ENCODE peak calls at places on chromosome 19, in seven cellular contexts. One of them, this sample, is unnamed.
A peak's percentile ranks its signal among the peaks of the same experiment; 100 is the strongest.

GRCh38 chr19:33470686-33471085 is 50.9 kb downstream of the PEPD start:
- DNase-seq in gastrocnemius medialis: no peak
- DNase-seq in Peyer's patch: no peak
- DNase-seq in heart right ventricle: no peak
- DNase-seq in ovary: peak; percentile 13
- DNase-seq in spleen: peak; percentile 12
- DNase-seq in PC-9: no peak
- DNase-seq in this sample: peak; percentile 26

GRCh38 chr19:12166596-12166995 is 3.7 kb downstream of the ZNF136 start:
- DNase-seq in heart right ventricle: no peak
- DNase-seq in ovary: no peak
- DNase-seq in gastrocnemius medialis: no peak
- DNase-seq in Peyer's patch: no peak
- DNase-seq in spleen: no peak
- DNase-seq in PC-9: no peak
- DNase-seq in this sample: no peak

GRCh38 chr19:19110410-19111137 is 27.7 kb downstream of the TMEM161A start:
- DNase-seq in heart right ventricle: no peak
- DNase-seq in ovary: peak; percentile 66
- DNase-seq in gastrocnemius medialis: no peak
- DNase-seq in Peyer's patch: no peak
- DNase-seq in spleen: no peak
- DNase-seq in PC-9: no peak
- DNase-seq in this sample: no peak

GRCh38 chr19:55585658-55586339 is 5.2 kb upstream of the ZNF579 start:
- DNase-seq in gastrocnemius medialis: no peak
- DNase-seq in PC-9: peak; percentile 93
- DNase-seq in Peyer's patch: peak; percentile 83
- DNase-seq in ovary: peak; percentile 92
- DNase-seq in heart right ventricle: peak; percentile 87
- DNase-seq in spleen: peak; percentile 89
- DNase-seq in this sample: peak; percentile 70

GRCh38 chr19:52115526-52116053 is 20.0 kb upstream of the ZNF841 start:
- DNase-seq in Peyer's patch: no peak
- DNase-seq in gastrocnemius medialis: no peak
- DNase-seq in PC-9: no peak
- DNase-seq in heart right ventricle: no peak
- DNase-seq in spleen: no peak
- DNase-seq in ovary: no peak
- DNase-seq in this sample: no peak

GRCh38 chr19:2207991-2208860 is 27.9 kb downstream of the PLEKHJ1 start:
- DNase-seq in gastrocnemius medialis: no peak
- DNase-seq in PC-9: no peak
- DNase-seq in heart right ventricle: peak; percentile 68
- DNase-seq in spleen: peak; percentile 87
- DNase-seq in ovary: no peak
- DNase-seq in Peyer's patch: peak; percentile 82
- DNase-seq in this sample: peak; percentile 32

GRCh38 chr19:51664997-51665396 is 18.4 kb upstream of the SIGLEC14 start:
- DNase-seq in Peyer's patch: no peak
- DNase-seq in heart right ventricle: no peak
- DNase-seq in spleen: no peak
- DNase-seq in gastrocnemius medialis: no peak
- DNase-seq in PC-9: no peak
- DNase-seq in ovary: no peak
- DNase-seq in this sample: no peak

GRCh38 chr19:12769689-12770088 is 5.7 kb downstream of the HOOK2 start:
- DNase-seq in ovary: no peak
- DNase-seq in Peyer's patch: peak; percentile 80
- DNase-seq in heart right ventricle: no peak
- DNase-seq in gastrocnemius medialis: no peak
- DNase-seq in spleen: no peak
- DNase-seq in PC-9: no peak
- DNase-seq in this sample: no peak

GRCh38 chr19:35404879-35405622 is 34.2 kb downstream of the GPR42 start:
- DNase-seq in ovary: peak; percentile 41
- DNase-seq in spleen: no peak
- DNase-seq in gastrocnemius medialis: no peak
- DNase-seq in heart right ventricle: no peak
- DNase-seq in Peyer's patch: peak; percentile 63
- DNase-seq in PC-9: peak; percentile 41
- DNase-seq in this sample: peak; percentile 73

GRCh38 chr19:43519436-43520088 is 7.4 kb downstream of the ETHE1 start:
- DNase-seq in PC-9: peak; percentile 86
- DNase-seq in Peyer's patch: peak; percentile 93
- DNase-seq in gastrocnemius medialis: peak; percentile 36
- DNase-seq in spleen: peak; percentile 92
- DNase-seq in heart right ventricle: peak; percentile 78
- DNase-seq in ovary: peak; percentile 84
- DNase-seq in this sample: peak; percentile 89

GRCh38 chr19:18900700-18901502 is 4.9 kb upstream of the CERS1 start:
- DNase-seq in PC-9: no peak
- DNase-seq in Peyer's patch: no peak
- DNase-seq in heart right ventricle: no peak
- DNase-seq in ovary: no peak
- DNase-seq in gastrocnemius medialis: no peak
- DNase-seq in spleen: no peak
- DNase-seq in this sample: no peak

GRCh38 chr19:12794936-12795335 is 3.6 kb downstream of the JUNB start:
- DNase-seq in PC-9: no peak
- DNase-seq in Peyer's patch: no peak
- DNase-seq in ovary: no peak
- DNase-seq in spleen: peak; percentile 72
- DNase-seq in heart right ventricle: no peak
- DNase-seq in gastrocnemius medialis: no peak
- DNase-seq in this sample: no peak

GRCh38 chr19:13425151-13425550 is 81.1 kb downstream of the CACNA1A start:
- DNase-seq in gastrocnemius medialis: no peak
- DNase-seq in Peyer's patch: peak; percentile 48
- DNase-seq in PC-9: no peak
- DNase-seq in spleen: no peak
- DNase-seq in ovary: no peak
- DNase-seq in heart right ventricle: no peak
- DNase-seq in this sample: peak; percentile 38

GRCh38 chr19:48417436-48417835 is 24.0 kb downstream of the GRIN2D start:
- DNase-seq in PC-9: no peak
- DNase-seq in Peyer's patch: no peak
- DNase-seq in heart right ventricle: no peak
- DNase-seq in spleen: no peak
- DNase-seq in gastrocnemius medialis: no peak
- DNase-seq in ovary: no peak
- DNase-seq in this sample: no peak

GRCh38 chr19:48419158-48419920 is 25.9 kb downstream of the GRIN2D start:
- DNase-seq in gastrocnemius medialis: peak; percentile 15
- DNase-seq in PC-9: peak; percentile 30
- DNase-seq in Peyer's patch: peak; percentile 88
- DNase-seq in heart right ventricle: no peak
- DNase-seq in ovary: no peak
- DNase-seq in spleen: peak; percentile 87
- DNase-seq in this sample: peak; percentile 63

GRCh38 chr19:48415869-48416268 is 22.4 kb downstream of the GRIN2D start:
- DNase-seq in spleen: no peak
- DNase-seq in Peyer's patch: no peak
- DNase-seq in PC-9: no peak
- DNase-seq in gastrocnemius medialis: no peak
- DNase-seq in heart right ventricle: no peak
- DNase-seq in ovary: no peak
- DNase-seq in this sample: no peak

GRCh38 chr19:48421548-48421947 is 24.2 kb upstream of the GRWD1 start:
- DNase-seq in heart right ventricle: no peak
- DNase-seq in gastrocnemius medialis: no peak
- DNase-seq in Peyer's patch: no peak
- DNase-seq in spleen: no peak
- DNase-seq in PC-9: no peak
- DNase-seq in ovary: no peak
- DNase-seq in this sample: no peak

GRCh38 chr19:48418317-48419064 is 25.0 kb downstream of the GRIN2D start:
- DNase-seq in PC-9: no peak
- DNase-seq in Peyer's patch: no peak
- DNase-seq in gastrocnemius medialis: no peak
- DNase-seq in spleen: no peak
- DNase-seq in ovary: no peak
- DNase-seq in heart right ventricle: no peak
- DNase-seq in this sample: no peak
- H3K4me3 ChIP-seq in PC-9: no peak overlapping the region
- H3K4me3 ChIP-seq in Peyer's patch: no peak overlapping the region
- H3K4me3 ChIP-seq in gastrocnemius medialis: no peak overlapping the region
- H3K4me3 ChIP-seq in spleen: peak overlapping the region; percentile 62
- H3K4me3 ChIP-seq in ovary: no peak overlapping the region
- H3K4me3 ChIP-seq in heart right ventricle: no peak overlapping the region
- H3K4me3 ChIP-seq in this sample: no peak overlapping the region

GRCh38 chr19:4343056-4343844 is at the start of gene MPND:
- DNase-seq in PC-9: peak; percentile 83
- DNase-seq in Peyer's patch: peak; percentile 97
- DNase-seq in spleen: peak; percentile 99
- DNase-seq in heart right ventricle: peak; percentile 96
- DNase-seq in ovary: peak; percentile 95
- DNase-seq in gastrocnemius medialis: peak; percentile 82
- DNase-seq in this sample: peak; percentile 94
- TF ChIP-seq CTCF in PC-9: no peak
- TF ChIP-seq CTCF in Peyer's patch: peak; percentile 13
- TF ChIP-seq CTCF in spleen: no peak
- TF ChIP-seq CTCF in heart right ventricle: peak; percentile 28
- TF ChIP-seq CTCF in ovary: no peak
- TF ChIP-seq CTCF in gastrocnemius medialis: no peak
- TF ChIP-seq CTCF in this sample: peak; percentile 53

GRCh38 chr19:42352216-42352892 is 26.9 kb downstream of the MEGF8 start:
- DNase-seq in gastrocnemius medialis: no peak
- DNase-seq in heart right ventricle: no peak
- DNase-seq in ovary: no peak
- DNase-seq in PC-9: no peak
- DNase-seq in Peyer's patch: no peak
- DNase-seq in spleen: no peak
- DNase-seq in this sample: no peak
- H3K36me3 ChIP-seq in gastrocnemius medialis: no peaks in the 10 kb centered on the region
- H3K36me3 ChIP-seq in heart right ventricle: no peaks in the 10 kb centered on the region
- H3K36me3 ChIP-seq in ovary: no peaks in the 10 kb centered on the region
- H3K36me3 ChIP-seq in PC-9: no peaks in the 10 kb centered on the region
- H3K36me3 ChIP-seq in Peyer's patch: no peaks in the 10 kb centered on the region
- H3K36me3 ChIP-seq in spleen: peaks cover 88% of the 10 kb centered on the region
- H3K36me3 ChIP-seq in this sample: no peaks in the 10 kb centered on the region

GRCh38 chr19:21604351-21604926 is 99.0 kb downstream of the ZNF429 start:
- DNase-seq in gastrocnemius medialis: no peak
- DNase-seq in spleen: no peak
- DNase-seq in Peyer's patch: no peak
- DNase-seq in ovary: no peak
- DNase-seq in heart right ventricle: no peak
- DNase-seq in PC-9: peak; percentile 7
- DNase-seq in this sample: no peak
- H3K4me3 ChIP-seq in gastrocnemius medialis: peak overlapping the region; percentile 55
- H3K4me3 ChIP-seq in spleen: peak overlapping the region; percentile 69
- H3K4me3 ChIP-seq in Peyer's patch: peak overlapping the region; percentile 26
- H3K4me3 ChIP-seq in ovary: peak overlapping the region; percentile 47
- H3K4me3 ChIP-seq in heart right ventricle: peak overlapping the region; percentile 54
- H3K4me3 ChIP-seq in PC-9: peak overlapping the region; percentile 63
- H3K4me3 ChIP-seq in this sample: no peak overlapping the region

DNA sequence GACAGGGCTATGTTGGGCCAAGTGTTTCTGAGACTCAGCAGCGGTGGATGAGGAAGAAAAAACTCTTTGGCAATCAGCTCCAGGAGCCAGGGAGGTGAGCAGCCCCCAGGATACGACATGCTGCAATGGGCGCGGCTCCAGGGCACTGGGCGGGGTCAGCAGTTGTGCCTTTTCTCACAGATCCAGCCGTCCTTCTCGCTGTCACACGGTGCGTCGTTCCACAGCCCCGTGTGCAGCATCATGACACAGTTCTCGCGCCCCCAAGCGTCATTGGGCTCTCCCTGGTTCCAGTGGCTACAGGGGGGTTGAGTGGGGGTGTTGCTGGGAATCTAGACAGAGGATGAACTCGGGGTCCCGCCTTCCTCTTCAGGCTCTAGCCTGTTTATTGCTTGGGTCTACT is 2.7 kb downstream of the CLEC4G start:
- DNase-seq in heart right ventricle: no peak
- DNase-seq in Peyer's patch: no peak
- DNase-seq in PC-9: no peak
- DNase-seq in ovary: no peak
- DNase-seq in spleen: no peak
- DNase-seq in gastrocnemius medialis: no peak
- DNase-seq in this sample: no peak
- TF ChIP-seq CTCF in heart right ventricle: no peak
- TF ChIP-seq CTCF in Peyer's patch: no peak
- TF ChIP-seq CTCF in PC-9: no peak
- TF ChIP-seq CTCF in ovary: no peak
- TF ChIP-seq CTCF in spleen: no peak
- TF ChIP-seq CTCF in gastrocnemius medialis: no peak
- TF ChIP-seq CTCF in this sample: no peak

GRCh38 chr19:17556995-17557394 is 1.5 kb downstream of the COLGALT1 start:
- DNase-seq in heart right ventricle: no peak
- DNase-seq in PC-9: no peak
- DNase-seq in spleen: no peak
- DNase-seq in Peyer's patch: no peak
- DNase-seq in gastrocnemius medialis: no peak
- DNase-seq in ovary: no peak
- DNase-seq in this sample: no peak

GRCh38 chr19:17555929-17556813 is 722 bp downstream of the COLGALT1 start:
- DNase-seq in gastrocnemius medialis: peak; percentile 41
- DNase-seq in Peyer's patch: peak; percentile 83
- DNase-seq in spleen: peak; percentile 90
- DNase-seq in heart right ventricle: peak; percentile 75
- DNase-seq in PC-9: peak; percentile 71
- DNase-seq in ovary: peak; percentile 77
- DNase-seq in this sample: peak; percentile 42

GRCh38 chr19:17562097-17562496 is 6.6 kb downstream of the COLGALT1 start:
- DNase-seq in spleen: peak; percentile 33
- DNase-seq in heart right ventricle: no peak
- DNase-seq in PC-9: no peak
- DNase-seq in Peyer's patch: no peak
- DNase-seq in gastrocnemius medialis: no peak
- DNase-seq in ovary: no peak
- DNase-seq in this sample: no peak

GRCh38 chr19:17557461-17557860 is 2.0 kb downstream of the COLGALT1 start:
- DNase-seq in gastrocnemius medialis: no peak
- DNase-seq in Peyer's patch: no peak
- DNase-seq in spleen: no peak
- DNase-seq in PC-9: no peak
- DNase-seq in heart right ventricle: no peak
- DNase-seq in ovary: no peak
- DNase-seq in this sample: no peak

DNA sequence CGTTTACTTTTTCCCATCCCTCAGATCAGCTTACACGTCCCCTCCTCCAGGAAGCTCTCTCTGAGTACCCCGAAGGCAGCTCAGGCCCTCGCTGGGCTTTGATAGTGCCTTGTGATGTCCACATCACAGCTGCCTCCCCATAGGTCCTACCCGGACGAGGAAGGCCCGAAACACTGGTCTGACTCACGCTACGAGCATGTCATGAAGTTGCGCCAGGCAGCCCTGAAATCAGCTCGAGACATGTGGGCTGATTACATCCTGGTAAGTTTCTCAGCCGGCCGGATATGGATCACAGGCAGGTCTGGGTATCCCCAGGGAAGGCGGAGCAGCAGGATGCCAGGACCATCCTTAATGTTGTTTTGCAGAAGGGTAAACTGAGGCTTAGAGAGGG is 4.8 kb downstream of the COLGALT1 start:
- DNase-seq in Peyer's patch: no peak
- DNase-seq in ovary: no peak
- DNase-seq in gastrocnemius medialis: no peak
- DNase-seq in spleen: no peak
- DNase-seq in heart right ventricle: no peak
- DNase-seq in PC-9: no peak
- DNase-seq in this sample: no peak
- H3K36me3 ChIP-seq in Peyer's patch: no peaks in the 10 kb centered on the region
- H3K36me3 ChIP-seq in ovary: no peaks in the 10 kb centered on the region
- H3K36me3 ChIP-seq in gastrocnemius medialis: no peaks in the 10 kb centered on the region
- H3K36me3 ChIP-seq in spleen: peaks cover 76% of the 10 kb centered on the region
- H3K36me3 ChIP-seq in heart right ventricle: no peaks in the 10 kb centered on the region
- H3K36me3 ChIP-seq in PC-9: no peaks in the 10 kb centered on the region
- H3K36me3 ChIP-seq in this sample: peaks cover 1% of the 10 kb centered on the region

GRCh38 chr19:50312967-50313811 is 16.0 kb downstream of the KCNC3 start:
- DNase-seq in gastrocnemius medialis: no peak
- DNase-seq in PC-9: no peak
- DNase-seq in heart right ventricle: no peak
- DNase-seq in Peyer's patch: no peak
- DNase-seq in spleen: no peak
- DNase-seq in ovary: no peak
- DNase-seq in this sample: no peak
- H3K4me3 ChIP-seq in gastrocnemius medialis: no peak overlapping the region
- H3K4me3 ChIP-seq in PC-9: no peak overlapping the region
- H3K4me3 ChIP-seq in heart right ventricle: peak overlapping the region; percentile 18
- H3K4me3 ChIP-seq in Peyer's patch: no peak overlapping the region
- H3K4me3 ChIP-seq in spleen: no peak overlapping the region
- H3K4me3 ChIP-seq in ovary: no peak overlapping the region
- H3K4me3 ChIP-seq in this sample: peak overlapping the region; percentile 58

This sample was measured in Caco-2.